ENCODE peak calls at places on chromosomes 13 and 19, in five cellular contexts. B is PC-3, P is heart right ventricle, E is fibroblast of pulmonary artery, Y is endodermal cell. I is an unnamed sample.

GRCh38 chr13:74575729-74576125 is 441.5 kb upstream of the KLF12 start:
- DNase-seq in B (peak; percentile 49), P (peak; percentile 88), E (peak; percentile 60), Y (peak; percentile 92), I (peak; percentile 63)

GRCh38 chr13:101903890-101904289 is 451.4 kb downstream of the ITGBL1 start:
- DNase-seq in B (no peak), P (no peak), E (no peak), Y (no peak), I (no peak)

GRCh38 chr13:52850396-52851152 is 2.1 kb upstream of the PCDH8 start:
- DNase-seq in B (peak; percentile 38), P (peak; percentile 74), E (peak; percentile 53), Y (peak; percentile 97), I (peak; percentile 82)

GRCh38 chr19:48479686-48480085 is 10.5 kb downstream of the CYTH2 start:
- DNase-seq in B (no peak), P (no peak), E (no peak), Y (no peak), I (no peak)

GRCh38 chr13:20410726-20411125 is 114.9 kb downstream of the CRYL1 start:
- DNase-seq in B (no peak), P (no peak), E (no peak), Y (peak; percentile 18), I (no peak)

GRCh38 chr19:57830071-57830602 is at the start of gene ZNF587B:
- DNase-seq in B (peak; percentile 49), P (peak; percentile 78), E (peak; percentile 89), Y (peak; percentile 97), I (peak; percentile 83)

GRCh38 chr19:1238373-1239303 is 833 bp upstream of the CBARP start:
- DNase-seq in B (no peak), P (no peak), E (no peak), Y (peak; percentile 62), I (no peak)

GRCh38 chr13:94968757-94969086 is 256.4 kb upstream of the SOX21 start:
- DNase-seq in B (no peak), P (no peak), E (no peak), Y (no peak), I (no peak)

GRCh38 chr13:113887700-113888201 is 23.9 kb upstream of the GAS6 start:
- DNase-seq in B (no peak), P (no peak), E (no peak), Y (no peak), I (no peak)

GRCh38 chr13:114132419-114133121 is at the start of gene RASA3:
- DNase-seq in B (peak; percentile 73), P (peak; percentile 85), E (peak; percentile 84), Y (peak; percentile 94), I (peak; percentile 70)

GRCh38 chr13:35617420-35617819 is 140.9 kb upstream of the MAB21L1 start:
- DNase-seq in B (no peak), P (no peak), E (no peak), Y (no peak), I (no peak)

GRCh38 chr13:73096173-73097117 is 37.6 kb downstream of the KLF5 start:
- DNase-seq in B (peak; percentile 90), P (no peak), E (no peak), Y (no peak), I (no peak)

GRCh38 chr19:41112728-41113290 is 1.4 kb upstream of the CYP2F1 start:
- DNase-seq in B (no peak), P (no peak), E (no peak), Y (no peak), I (no peak)

GRCh38 chr19:51891193-51891747 is 3.5 kb upstream of the ZNF577 start:
- DNase-seq in B (no peak), P (no peak), E (no peak), Y (no peak), I (no peak)

GRCh38 chr13:111337206-111337605 is 16.8 kb downstream of the TEX29 start:
- DNase-seq in B (peak; percentile 41), P (no peak), E (peak; percentile 77), Y (peak; percentile 15), I (no peak)

GRCh38 chr19:54696766-54697165 is 27.5 kb upstream of the KIR3DL3 start:
- DNase-seq in B (no peak), P (no peak), E (no peak), Y (no peak), I (no peak)

GRCh38 chr19:41646589-41647204 is 19.8 kb upstream of the CEACAM4 start:
- DNase-seq in B (peak; percentile 30), P (peak; percentile 21), E (peak; percentile 17), Y (peak; percentile 76), I (no peak)

GRCh38 chr13:71017607-71018006 is 849.4 kb downstream of the DACH1 start:
- DNase-seq in B (no peak), P (no peak), E (no peak), Y (peak; percentile 64), I (no peak)

GRCh38 chr19:7069904-7070226 is 362 bp downstream of the ZNF557 start:
- DNase-seq in B (no peak), P (no peak), E (no peak), Y (no peak), I (no peak)

GRCh38 chr19:51440846-51441409 is 17.3 kb downstream of the SIGLEC8 start:
- DNase-seq in B (peak; percentile 48), P (no peak), E (no peak), Y (no peak), I (no peak)

GRCh38 chr19:12364391-12365093 is 941 bp downstream of the ZNF442 start:
- DNase-seq in B (no peak), P (peak; percentile 13), E (peak; percentile 24), Y (no peak), I (peak; percentile 20)

GRCh38 chr13:78601124-78601885 is 2.0 kb downstream of the POU4F1 start:
- DNase-seq in B (no peak), P (no peak), E (peak; percentile 33), Y (peak; percentile 75), I (no peak)

GRCh38 chr19:41925208-41926003 is 2.8 kb downstream of the ERFL start:
- DNase-seq in B (no peak), P (no peak), E (no peak), Y (no peak), I (no peak)

GRCh38 chr19:3719868-3720532 is 11.8 kb downstream of the TJP3 start:
- DNase-seq in B (no peak), P (no peak), E (no peak), Y (no peak), I (no peak)

GRCh38 chr13:48110132-48110868 is 15.4 kb upstream of the MED4 start:
- DNase-seq in B (no peak), P (no peak), E (peak; percentile 62), Y (no peak), I (no peak)

GRCh38 chr19:46226438-46226973 is 3.0 kb upstream of the IGFL1 start:
- DNase-seq in B (peak; percentile 43), P (no peak), E (peak; percentile 10), Y (peak; percentile 51), I (no peak)

GRCh38 chr19:36449059-36449670 is 30.7 kb upstream of the ZFP82 start:
- DNase-seq in B (no peak), P (no peak), E (no peak), Y (no peak), I (no peak)

GRCh38 chr19:54674021-54674617 is 11.3 kb downstream of the LILRB4 start:
- DNase-seq in B (peak; percentile 75), P (no peak), E (peak; percentile 46), Y (no peak), I (no peak)

GRCh38 chr19:38315657-38316476 is at the start of gene YIF1B:
- DNase-seq in B (peak; percentile 91), P (peak; percentile 95), E (peak; percentile 97), Y (peak; percentile 99), I (peak; percentile 90)

GRCh38 chr13:45604892-45605291 is 10.6 kb downstream of the ERICH6B start:
- DNase-seq in B (no peak), P (no peak), E (no peak), Y (peak; percentile 60), I (no peak)

GRCh38 chr19:29942404-29943261 is 594 bp downstream of the URI1 start:
- DNase-seq in B (peak; percentile 35), P (peak; percentile 72), E (no peak), Y (peak; percentile 85), I (peak; percentile 46)

GRCh38 chr13:33251131-33251629 is 34.4 kb downstream of the STARD13 start:
- DNase-seq in B (peak; percentile 95), P (no peak), E (peak; percentile 91), Y (no peak), I (no peak)

GRCh38 chr13:98690348-98691041 is 62.0 kb downstream of the SLC15A1 start:
- DNase-seq in B (no peak), P (no peak), E (no peak), Y (no peak), I (no peak)

GRCh38 chr19:2579678-2580280 is 103.9 kb downstream of the GADD45B start:
- DNase-seq in B (no peak), P (no peak), E (no peak), Y (peak; percentile 60), I (no peak)
- TF ChIP-seq CTCF in B (no peak), P (peak; percentile 44), E (no peak), Y (peak; percentile 9), I (peak; percentile 32)

GRCh38 chr19:10421981-10422461 is 1.7 kb downstream of the PDE4A start:
- DNase-seq in B (no peak), P (no peak), E (no peak), Y (no peak), I (no peak)

GRCh38 chr19:10421240-10421948 is 1.1 kb downstream of the PDE4A start:
- DNase-seq in B (no peak), P (no peak), E (no peak), Y (no peak), I (no peak)

GRCh38 chr19:10419200-10419645 is 1.1 kb upstream of the PDE4A start:
- DNase-seq in B (no peak), P (no peak), E (no peak), Y (peak; percentile 75), I (no peak)

GRCh38 chr19:10419646-10420443 is 493 bp upstream of the PDE4A start:
- DNase-seq in B (peak; percentile 42), P (no peak), E (peak; percentile 56), Y (peak; percentile 98), I (no peak)

DNA sequence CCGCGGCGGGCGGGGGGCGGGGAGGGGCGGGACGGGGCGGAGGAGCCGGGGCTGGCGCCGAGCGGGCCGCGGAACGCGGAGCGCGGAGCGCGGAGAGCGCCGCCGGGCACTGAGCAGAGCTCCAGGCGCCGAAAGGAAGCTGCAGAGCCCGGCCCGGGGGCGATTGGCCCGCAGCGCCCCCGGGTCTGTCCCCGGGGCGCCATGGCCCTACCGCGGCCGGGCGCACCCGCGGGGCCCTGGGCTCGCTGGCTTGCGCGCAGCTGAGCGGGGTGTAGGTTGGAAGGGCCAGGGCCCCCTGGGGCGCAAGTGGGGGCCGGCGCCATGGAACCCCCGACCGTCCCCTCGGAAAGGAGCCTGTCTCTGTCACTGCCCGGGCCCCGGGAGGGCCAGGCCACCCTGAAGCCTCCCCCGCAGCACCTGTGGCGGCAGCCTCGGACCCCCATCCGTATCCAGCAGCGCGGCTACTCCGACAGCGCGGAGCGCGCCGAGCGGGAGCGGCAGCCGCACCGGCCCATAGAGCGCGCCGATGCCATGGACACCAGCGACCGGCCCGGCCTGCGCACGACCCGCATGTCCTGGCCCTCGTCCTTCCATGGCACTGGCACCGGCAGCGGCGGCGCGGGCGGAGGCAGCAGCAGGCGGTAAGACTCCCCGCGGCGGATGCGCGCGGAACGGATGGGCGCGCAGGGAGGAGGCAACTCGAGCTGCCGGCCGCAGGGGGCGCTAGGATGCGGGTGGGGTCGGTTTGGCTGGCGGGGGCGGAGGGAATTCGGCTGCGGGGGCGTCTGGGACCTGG is at the start of gene PDE4A:
- DNase-seq in B (peak; percentile 33), P (no peak), E (peak; percentile 44), Y (peak; percentile 85), I (no peak)
- TF ChIP-seq CTCF in B (peak; percentile 70), P (peak; percentile 39), E (peak; percentile 24), Y (peak; percentile 74), I (peak; percentile 53)

GRCh38 chr13:40016953-40017660 is 361.6 kb downstream of the COG6 start:
- DNase-seq in B (peak; percentile 3), P (no peak), E (no peak), Y (no peak), I (no peak)
- TF ChIP-seq CTCF in B (no peak), P (no peak), E (no peak), Y (no peak), I (no peak)

GRCh38 chr19:19475845-19476828 is 39.2 kb downstream of the TSSK6 start:
- DNase-seq in B (peak; percentile 36), P (no peak), E (peak; percentile 53), Y (peak; percentile 81), I (no peak)
- TF ChIP-seq CTCF in B (peak; percentile 59), P (peak; percentile 54), E (peak; percentile 59), Y (peak; percentile 78), I (peak; percentile 46)